ENCODE peak calls at places on chromosomes 3 and 15, in eight cellular contexts. M, D, R, Z, B, S, Y and A are unnamed samples.

GRCh38 chr3:183244219-183244618 is 8.8 kb upstream of the B3GNT5 start:
- DNase-seq in M (no peak), D (no peak), R (peak; percentile 56), Z (no peak), B (peak; percentile 37), S (no peak), Y (no peak), A (no peak)

GRCh38 chr3:126082334-126083137 is 1.4 kb downstream of the SLC41A3 start:
- DNase-seq in M (no peak), D (no peak), R (no peak), Z (no peak), B (no peak), S (no peak), Y (no peak), A (no peak)

GRCh38 chr15:52481915-52482314 is 46.8 kb downstream of the MYO5A start:
- DNase-seq in M (no peak), D (no peak), R (no peak), Z (no peak), B (peak; percentile 75), S (peak; percentile 81), Y (peak; percentile 57), A (peak; percentile 41)

GRCh38 chr15:38578626-38579025 is 14.0 kb upstream of the RASGRP1 start:
- DNase-seq in M (no peak), D (no peak), R (no peak), Z (no peak), B (no peak), S (no peak), Y (no peak), A (no peak)

GRCh38 chr15:81253846-81254245 is 57.2 kb downstream of the IL16 start:
- DNase-seq in M (no peak), D (no peak), R (no peak), Z (no peak), B (no peak), S (no peak), Y (no peak), A (no peak)

GRCh38 chr3:47865192-47865591 is 62.3 kb downstream of the DHX30 start:
- DNase-seq in M (peak; percentile 62), D (no peak), R (no peak), Z (no peak), B (no peak), S (no peak), Y (peak; percentile 26), A (no peak)

GRCh38 chr3:42014443-42014945 is 52.6 kb upstream of the ULK4 start:
- DNase-seq in M (peak; percentile 29), D (no peak), R (no peak), Z (no peak), B (peak; percentile 57), S (no peak), Y (peak; percentile 33), A (no peak)

GRCh38 chr3:113914646-113915045 is 33.2 kb upstream of the ZDHHC23 start:
- DNase-seq in M (no peak), D (no peak), R (no peak), Z (no peak), B (no peak), S (no peak), Y (no peak), A (peak; percentile 25)

GRCh38 chr3:28901029-28901428 is 379.8 kb upstream of the RBMS3 start:
- DNase-seq in M (no peak), D (no peak), R (no peak), Z (no peak), B (no peak), S (no peak), Y (peak; percentile 35), A (no peak)

GRCh38 chr3:58164199-58164879 is 46.4 kb downstream of the DNASE1L3 start:
- DNase-seq in M (no peak), D (no peak), R (peak; percentile 63), Z (no peak), B (peak; percentile 65), S (no peak), Y (no peak), A (no peak)

GRCh38 chr15:33022629-33023028 is 171.9 kb downstream of the FMN1 start:
- DNase-seq in M (peak; percentile 91), D (peak; percentile 52), R (peak; percentile 37), Z (no peak), B (peak; percentile 80), S (no peak), Y (peak; percentile 43), A (peak; percentile 23)

GRCh38 chr15:82040862-82041261 is 5.0 kb downstream of the MEX3B start:
- DNase-seq in M (peak; percentile 77), D (peak; percentile 67), R (peak; percentile 38), Z (peak; percentile 36), B (no peak), S (no peak), Y (no peak), A (no peak)

GRCh38 chr15:35595656-35596055 is 49.7 kb upstream of the DPH6 start:
- DNase-seq in M (no peak), D (no peak), R (no peak), Z (no peak), B (peak; percentile 33), S (no peak), Y (peak; percentile 47), A (no peak)

GRCh38 chr3:177050466-177051237 is 146.6 kb downstream of the TBL1XR1 start:
- DNase-seq in M (no peak), D (no peak), R (no peak), Z (no peak), B (peak; percentile 71), S (no peak), Y (peak; percentile 55), A (no peak)

GRCh38 chr3:72591522-72592421 is 256.5 kb downstream of the SHQ1 start:
- DNase-seq in M (peak; percentile 93), D (no peak), R (peak; percentile 30), Z (peak; percentile 74), B (no peak), S (no peak), Y (peak; percentile 67), A (peak; percentile 26)

GRCh38 chr3:7188551-7188950 is 327.6 kb downstream of the GRM7 start:
- DNase-seq in M (no peak), D (no peak), R (no peak), Z (no peak), B (no peak), S (no peak), Y (no peak), A (no peak)

GRCh38 chr3:80733522-80734176 is 965.9 kb upstream of the ROBO1 start:
- DNase-seq in M (peak; percentile 31), D (no peak), R (peak; percentile 78), Z (no peak), B (peak; percentile 100), S (no peak), Y (peak; percentile 41), A (no peak)

GRCh38 chr3:129228891-129229585 is 20.4 kb upstream of the COPG1 start:
- DNase-seq in M (peak; percentile 69), D (peak; percentile 62), R (no peak), Z (no peak), B (peak; percentile 53), S (no peak), Y (peak; percentile 86), A (peak; percentile 93)

GRCh38 chr3:129233538-129233937 is 15.9 kb upstream of the COPG1 start:
- DNase-seq in M (no peak), D (no peak), R (peak; percentile 39), Z (no peak), B (no peak), S (peak; percentile 91), Y (no peak), A (no peak)

GRCh38 chr3:129234441-129234840 is 15.0 kb upstream of the COPG1 start:
- DNase-seq in M (no peak), D (no peak), R (no peak), Z (no peak), B (no peak), S (no peak), Y (no peak), A (no peak)

GRCh38 chr3:129231331-129232119 is 17.9 kb upstream of the COPG1 start:
- DNase-seq in M (no peak), D (no peak), R (no peak), Z (no peak), B (no peak), S (no peak), Y (peak; percentile 61), A (no peak)

GRCh38 chr3:129230311-129231019 is 18.9 kb upstream of the COPG1 start:
- DNase-seq in M (no peak), D (no peak), R (no peak), Z (no peak), B (peak; percentile 46), S (no peak), Y (peak; percentile 91), A (peak; percentile 88)
- H3K4me1 ChIP-seq in M (no peaks in the 10 kb centered on the region), D (peaks cover 3% of the 10 kb centered on the region), R (peaks cover 2% of the 10 kb centered on the region), Z (peaks cover 8% of the 10 kb centered on the region), B (peaks cover 35% of the 10 kb centered on the region), S (peaks cover 7% of the 10 kb centered on the region), Y (peaks cover 12% of the 10 kb centered on the region), A (peaks cover 48% of the 10 kb centered on the region)

DNA sequence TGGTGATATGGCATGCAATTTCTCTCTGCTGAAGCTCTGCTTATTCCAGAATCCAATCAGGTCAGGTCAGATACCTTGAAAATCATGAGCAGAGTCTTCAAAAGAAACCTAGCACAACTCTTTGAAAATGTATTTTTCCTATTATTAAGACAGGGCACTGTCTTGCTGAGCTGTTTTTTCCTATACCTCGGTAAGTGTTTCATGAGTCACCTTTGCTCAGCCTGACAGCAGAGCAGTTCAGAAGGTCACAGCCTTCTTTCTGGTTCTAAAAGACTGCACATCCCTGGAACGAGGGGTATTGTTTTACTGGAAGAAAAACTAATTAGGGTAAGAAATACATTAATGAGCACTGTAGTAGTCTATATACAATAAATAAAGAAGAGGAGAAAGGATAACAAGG is 422.0 kb downstream of the SOX2 start:
- DNase-seq in M (no peak), D (no peak), R (no peak), Z (no peak), B (no peak), S (no peak), Y (peak; percentile 1), A (no peak)
- H3K27me3 ChIP-seq in M (no peaks in the 10 kb centered on the region), D (no peaks in the 10 kb centered on the region), R (no peaks in the 10 kb centered on the region), Z (peaks cover 4% of the 10 kb centered on the region), B (no peaks in the 10 kb centered on the region), S (no peaks in the 10 kb centered on the region), Y (no peaks in the 10 kb centered on the region), A (no peaks in the 10 kb centered on the region)

GRCh38 chr3:14404396-14405119 is 2.2 kb downstream of the SLC6A6 start:
- DNase-seq in M (no peak), D (no peak), R (no peak), Z (no peak), B (no peak), S (no peak), Y (no peak), A (no peak)

GRCh38 chr3:14406336-14406735 is 3.9 kb downstream of the SLC6A6 start:
- DNase-seq in M (no peak), D (no peak), R (no peak), Z (no peak), B (no peak), S (no peak), Y (no peak), A (no peak)

GRCh38 chr3:14405886-14406238 is 3.5 kb downstream of the SLC6A6 start:
- DNase-seq in M (no peak), D (no peak), R (no peak), Z (no peak), B (no peak), S (no peak), Y (no peak), A (no peak)

GRCh38 chr3:14406762-14407161 is 4.4 kb downstream of the SLC6A6 start:
- DNase-seq in M (no peak), D (no peak), R (no peak), Z (no peak), B (no peak), S (no peak), Y (no peak), A (no peak)

GRCh38 chr3:14405120-14405885 is 2.9 kb downstream of the SLC6A6 start:
- DNase-seq in M (no peak), D (no peak), R (no peak), Z (no peak), B (no peak), S (no peak), Y (peak; percentile 45), A (no peak)
- H3K9ac ChIP-seq in M (no peak overlapping the region), D (no peak overlapping the region), R (no peak overlapping the region), Z (peak overlapping the region; percentile 99), B (no peak overlapping the region), S (peak overlapping the region; percentile 67), Y (peak overlapping the region; percentile 27), A (no peak overlapping the region)

GRCh38 chr3:171842864-171843511 is at the start of gene TMEM212:
- DNase-seq in M (peak; percentile 53), D (no peak), R (no peak), Z (peak; percentile 20), B (peak; percentile 85), S (no peak), Y (peak; percentile 57), A (no peak)
- H3K4me1 ChIP-seq in M (no peaks in the 10 kb centered on the region), D (peaks cover 4% of the 10 kb centered on the region), R (peaks cover 6% of the 10 kb centered on the region), Z (no peaks in the 10 kb centered on the region), B (peaks cover 47% of the 10 kb centered on the region), S (peaks cover 16% of the 10 kb centered on the region), Y (peaks cover 2% of the 10 kb centered on the region), A (no peaks in the 10 kb centered on the region)